ENCODE peak calls at places on chromosomes 2 and 18, in six cellular contexts. N, M, F, U, T and E are unnamed samples.

GRCh38 chr2:48219555-48220436 is 310.2 kb upstream of the STON1 start:
- DNase-seq in N (no peak), M (no peak), F (no peak), U (no peak), T (no peak), E (no peak)

GRCh38 chr18:61669320-61669719 is 223.5 kb downstream of the RNF152 start:
- DNase-seq in N (no peak), M (peak), F (no peak), U (no peak), T (no peak), E (no peak)

GRCh38 chr2:236639461-236639860 is 69.8 kb downstream of the ACKR3 start:
- DNase-seq in N (no peak), M (no peak), F (no peak), U (no peak), T (no peak), E (no peak)

GRCh38 chr18:32469190-32469611 is 1.5 kb downstream of the GAREM1 start:
- DNase-seq in N (peak), M (peak), F (no peak), U (no peak), T (peak), E (peak)

GRCh38 chr18:42163316-42163715 is 208.3 kb downstream of the PIK3C3 start:
- DNase-seq in N (no peak), M (no peak), F (no peak), U (no peak), T (no peak), E (no peak)

GRCh38 chr2:17386771-17387170 is 131.5 kb downstream of the RAD51AP2 start:
- DNase-seq in N (no peak), M (no peak), F (no peak), U (no peak), T (no peak), E (no peak)

GRCh38 chr2:231191896-231192872 is 6.2 kb upstream of the ARMC9 start:
- DNase-seq in N (no peak), M (peak), F (peak), U (no peak), T (no peak), E (peak)

GRCh38 chr2:28408764-28409599 is 16.3 kb downstream of the FOSL2 start:
- DNase-seq in N (no peak), M (peak), F (no peak), U (no peak), T (no peak), E (no peak)

GRCh38 chr2:105768961-105769452 is 24.3 kb downstream of the NCK2 start:
- DNase-seq in N (no peak), M (peak), F (no peak), U (no peak), T (no peak), E (no peak)

GRCh38 chr2:42170619-42171395 is 1.7 kb downstream of the EML4 start:
- DNase-seq in N (no peak), M (no peak), F (no peak), U (no peak), T (no peak), E (no peak)

GRCh38 chr18:48635806-48636205 is 97.0 kb downstream of the CTIF start:
- DNase-seq in N (no peak), M (no peak), F (no peak), U (no peak), T (no peak), E (no peak)

GRCh38 chr2:161246301-161246700 is 61.9 kb upstream of the PSMD14 start:
- DNase-seq in N (no peak), M (no peak), F (no peak), U (no peak), T (no peak), E (no peak)

GRCh38 chr2:170817247-170817998 is 736 bp downstream of the GAD1 start:
- DNase-seq in N (no peak), M (peak), F (no peak), U (no peak), T (peak), E (no peak)

GRCh38 chr2:151840216-151840691 is 12.0 kb upstream of the ARL5A start:
- DNase-seq in N (no peak), M (no peak), F (no peak), U (no peak), T (no peak), E (peak)

GRCh38 chr2:232525796-232526195 is at the start of gene CHRND:
- DNase-seq in N (peak), M (no peak), F (no peak), U (no peak), T (no peak), E (no peak)

GRCh38 chr2:230643576-230644291 is 68.9 kb upstream of the CAB39 start:
- DNase-seq in N (no peak), M (no peak), F (no peak), U (no peak), T (no peak), E (no peak)

GRCh38 chr2:28357055-28357454 is 35.6 kb upstream of the FOSL2 start:
- DNase-seq in N (no peak), M (no peak), F (no peak), U (no peak), T (no peak), E (no peak)

GRCh38 chr2:64479259-64480198 is 25.6 kb downstream of the LGALSL start:
- DNase-seq in N (no peak), M (no peak), F (no peak), U (no peak), T (peak), E (no peak)